ENCODE peak calls at places on chromosomes 7 and 10, in five cellular contexts. Y is posterior vena cava, R is cardiac fibroblast, T is T-helper 1 cell, U is caudate nucleus. W is an unnamed sample.
A peak's percentile ranks its signal among the peaks of the same experiment; 100 is the strongest.

GRCh38 chr10:44647473-44647872 is 262.6 kb upstream of the CXCL12 start:
- DNase-seq in Y (no peak), R (no peak), T (no peak), U (no peak), W (no peak)

GRCh38 chr7:74479961-74480829 is 26.5 kb downstream of the GTF2IRD1 start:
- DNase-seq in Y (peak; percentile 94), R (peak; percentile 72), T (no peak), U (peak; percentile 66), W (peak; percentile 78)

GRCh38 chr10:97713828-97714400 is 384 bp downstream of the MARVELD1 start:
- DNase-seq in Y (peak; percentile 94), R (peak; percentile 77), T (peak; percentile 64), U (peak; percentile 35), W (peak; percentile 63)

GRCh38 chr7:45987521-45988290 is 66.6 kb upstream of the IGFBP3 start:
- DNase-seq in Y (no peak), R (no peak), T (no peak), U (no peak), W (no peak)

GRCh38 chr7:37493123-37493522 is 44.5 kb upstream of the ELMO1 start:
- DNase-seq in Y (no peak), R (no peak), T (no peak), U (peak; percentile 24), W (peak; percentile 87)

GRCh38 chr7:79612903-79613302 is 159.4 kb upstream of the MAGI2 start:
- DNase-seq in Y (no peak), R (no peak), T (no peak), U (no peak), W (no peak)

GRCh38 chr10:43953672-43954071 is 305.0 kb upstream of the ZNF32 start:
- DNase-seq in Y (no peak), R (no peak), T (no peak), U (no peak), W (no peak)

GRCh38 chr10:70348228-70348850 is 34.1 kb downstream of the LRRC20 start:
- DNase-seq in Y (no peak), R (peak; percentile 48), T (peak; percentile 18), U (no peak), W (no peak)

GRCh38 chr10:69969961-69970360 is 82.7 kb upstream of the MACROH2A2 start:
- DNase-seq in Y (no peak), R (no peak), T (no peak), U (no peak), W (no peak)

GRCh38 chr10:3825862-3826351 is 40.9 kb upstream of the KLF6 start:
- DNase-seq in Y (no peak), R (peak; percentile 63), T (no peak), U (no peak), W (no peak)

GRCh38 chr7:90709501-90710465 is 113.7 kb downstream of the CDK14 start:
- DNase-seq in Y (no peak), R (peak; percentile 62), T (no peak), U (no peak), W (peak; percentile 38)

GRCh38 chr7:91034459-91035368 is 229.5 kb upstream of the FZD1 start:
- DNase-seq in Y (no peak), R (peak; percentile 73), T (no peak), U (peak; percentile 1), W (peak; percentile 59)

GRCh38 chr7:4681218-4681851 is 760 bp upstream of the FOXK1 start:
- DNase-seq in Y (no peak), R (no peak), T (no peak), U (no peak), W (no peak)

GRCh38 chr7:130290745-130291144 is 2.2 kb upstream of the CPA4 start:
- DNase-seq in Y (no peak), R (peak; percentile 83), T (no peak), U (no peak), W (no peak)

GRCh38 chr10:78365711-78366110 is 332.0 kb downstream of the RPS24 start:
- DNase-seq in Y (no peak), R (no peak), T (no peak), U (no peak), W (no peak)

GRCh38 chr7:153022796-153023592 is 263.4 kb downstream of the ACTR3B start:
- DNase-seq in Y (no peak), R (no peak), T (no peak), U (no peak), W (no peak)

GRCh38 chr10:129962092-129962494 is 2.0 kb downstream of the EBF3 start:
- DNase-seq in Y (peak; percentile 45), R (peak; percentile 85), T (no peak), U (no peak), W (no peak)